ENCODE peak calls at places on chromosomes 11 and 22, in seven cellular contexts. D, U, K, V, A, E and S are unnamed samples.
A peak's percentile ranks its signal among the peaks of the same experiment; 100 is the strongest.

GRCh38 chr22:36470994-36471331 is 10.5 kb downstream of the TXN2 start:
- DNase-seq in V (no peak), D (no peak), U (no peak), E (no peak), K (no peak), A (no peak), S (no peak)

GRCh38 chr11:27621440-27622161 is 78.7 kb downstream of the BDNF start:
- DNase-seq in D (no peak), K (no peak), U (peak; percentile 4), A (peak; percentile 53), E (no peak), V (no peak), S (no peak)

GRCh38 chr11:126925321-126926093 is 75.1 kb downstream of the KIRREL3 start:
- DNase-seq in D (no peak), A (no peak), K (no peak), U (no peak), V (no peak), E (no peak), S (peak; percentile 38)

GRCh38 chr22:43828711-43829447 is 16.8 kb upstream of the EFCAB6 start:
- DNase-seq in E (no peak), U (peak; percentile 15), V (peak; percentile 64), D (no peak), K (peak; percentile 29), A (peak; percentile 75), S (peak; percentile 91)

GRCh38 chr22:25525376-25525775 is 39.1 kb upstream of the GRK3 start:
- DNase-seq in V (no peak), A (no peak), D (no peak), E (no peak), U (no peak), K (no peak), S (no peak)

GRCh38 chr11:27362749-27363575 is at the start of gene CCDC34:
- DNase-seq in A (peak; percentile 97), U (peak; percentile 94), E (peak; percentile 92), K (peak; percentile 92), D (peak; percentile 85), V (peak; percentile 94), S (peak; percentile 90)

GRCh38 chr11:120392791-120393190 is 56.6 kb downstream of the ARHGEF12 start:
- DNase-seq in U (no peak), D (no peak), A (peak; percentile 44), E (no peak), K (no peak), V (no peak), S (no peak)

GRCh38 chr11:100546714-100547113 is 140.4 kb upstream of the ARHGAP42 start:
- DNase-seq in U (no peak), A (peak; percentile 63), K (no peak), D (no peak), V (no peak), E (no peak), S (no peak)

DNA sequence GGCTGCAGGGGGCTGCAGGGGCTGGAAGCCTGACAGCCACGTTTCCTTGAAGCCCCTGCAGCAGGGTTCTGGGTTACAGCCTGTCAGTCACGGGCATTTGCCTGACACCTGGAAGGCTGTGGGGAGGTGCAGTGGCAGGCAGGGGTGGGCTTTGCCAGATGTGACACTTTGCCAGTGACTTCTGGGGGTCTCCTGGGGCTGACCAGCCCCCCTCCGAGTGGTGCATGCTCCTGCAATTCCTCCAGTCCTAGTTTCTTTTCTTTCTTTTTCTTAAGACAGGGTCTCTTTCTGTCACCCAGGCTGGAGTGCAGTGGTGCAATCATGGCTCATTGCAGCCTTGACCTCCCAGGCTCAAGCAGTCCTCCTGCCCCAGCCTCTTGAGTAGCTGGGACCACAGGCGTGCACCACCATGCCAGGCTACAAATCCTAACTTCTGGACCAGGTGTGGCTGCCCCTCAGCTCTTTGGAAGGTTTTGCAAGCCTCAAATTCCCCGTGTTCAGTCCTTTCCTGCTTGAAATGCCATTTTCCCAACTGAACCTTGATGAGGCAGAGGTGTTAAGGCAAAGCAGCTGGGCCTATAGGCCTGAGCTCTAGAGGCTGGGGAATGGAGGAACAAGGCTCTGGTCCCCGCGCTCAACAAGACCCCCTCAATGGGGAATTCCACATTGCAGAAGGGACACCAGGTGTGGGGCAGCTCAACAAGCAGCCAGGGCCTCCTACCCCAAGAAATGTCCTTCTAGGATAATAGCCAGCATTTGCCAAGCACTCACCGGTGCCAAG is 20.2 kb upstream of the CHKA start:
- DNase-seq in E (no peak), D (no peak), K (no peak), A (no peak), U (no peak), V (no peak), S (no peak)
- H3K4me3 ChIP-seq in E (no peak overlapping the region), D (no peak overlapping the region), K (no peak overlapping the region), A (no peak overlapping the region), U (no peak overlapping the region), V (no peak overlapping the region), S (no peak overlapping the region)

GRCh38 chr22:27474711-27475547 is 326.6 kb downstream of the MN1 start:
- DNase-seq in A (peak; percentile 89), K (no peak), E (no peak), U (peak; percentile 28), D (no peak), V (peak; percentile 50), S (no peak)

GRCh38 chr22:27472975-27473374 is 328.6 kb downstream of the MN1 start:
- DNase-seq in D (no peak), E (no peak), U (no peak), A (no peak), V (no peak), K (no peak), S (no peak)

GRCh38 chr22:27475548-27475897 is 326.0 kb downstream of the MN1 start:
- DNase-seq in K (no peak), A (no peak), E (no peak), D (no peak), V (no peak), U (no peak), S (no peak)

GRCh38 chr22:27473533-27473932 is 328.0 kb downstream of the MN1 start:
- DNase-seq in D (no peak), E (no peak), K (no peak), V (no peak), U (no peak), A (no peak), S (no peak)

GRCh38 chr22:27474112-27474571 is 327.4 kb downstream of the MN1 start:
- DNase-seq in K (no peak), A (no peak), D (no peak), U (no peak), E (no peak), V (no peak), S (no peak)
- H3K27ac ChIP-seq in K (no peak overlapping the region), A (no peak overlapping the region), D (no peak overlapping the region), U (no peak overlapping the region), E (no peak overlapping the region), V (no peak overlapping the region), S (no peak overlapping the region)

GRCh38 chr11:75352417-75353206 is 1.2 kb upstream of the ARRB1 start:
- DNase-seq in D (peak; percentile 54), E (peak; percentile 67), V (no peak), A (no peak), U (peak; percentile 72), K (no peak), S (peak; percentile 75)
- TF ChIP-seq CTCF in D (no peak), E (no peak), V (no peak), A (no peak), U (no peak), K (no peak), S (no peak)

GRCh38 chr11:58740447-58740846 is 8.7 kb upstream of the GLYAT start:
- DNase-seq in E (no peak), V (no peak), K (no peak), U (no peak), A (no peak), D (no peak), S (no peak)
- H3K4me3 ChIP-seq in E (no peak overlapping the region), V (no peak overlapping the region), K (no peak overlapping the region), U (no peak overlapping the region), A (no peak overlapping the region), D (no peak overlapping the region), S (no peak overlapping the region)

GRCh38 chr11:131544591-131544990 is 174.2 kb downstream of the NTM start:
- DNase-seq in V (no peak), E (no peak), U (no peak), K (no peak), D (no peak), A (no peak), S (no peak)

GRCh38 chr11:131549099-131549498 is 178.7 kb downstream of the NTM start:
- DNase-seq in E (no peak), A (no peak), V (no peak), K (no peak), D (no peak), U (no peak), S (no peak)

DNA sequence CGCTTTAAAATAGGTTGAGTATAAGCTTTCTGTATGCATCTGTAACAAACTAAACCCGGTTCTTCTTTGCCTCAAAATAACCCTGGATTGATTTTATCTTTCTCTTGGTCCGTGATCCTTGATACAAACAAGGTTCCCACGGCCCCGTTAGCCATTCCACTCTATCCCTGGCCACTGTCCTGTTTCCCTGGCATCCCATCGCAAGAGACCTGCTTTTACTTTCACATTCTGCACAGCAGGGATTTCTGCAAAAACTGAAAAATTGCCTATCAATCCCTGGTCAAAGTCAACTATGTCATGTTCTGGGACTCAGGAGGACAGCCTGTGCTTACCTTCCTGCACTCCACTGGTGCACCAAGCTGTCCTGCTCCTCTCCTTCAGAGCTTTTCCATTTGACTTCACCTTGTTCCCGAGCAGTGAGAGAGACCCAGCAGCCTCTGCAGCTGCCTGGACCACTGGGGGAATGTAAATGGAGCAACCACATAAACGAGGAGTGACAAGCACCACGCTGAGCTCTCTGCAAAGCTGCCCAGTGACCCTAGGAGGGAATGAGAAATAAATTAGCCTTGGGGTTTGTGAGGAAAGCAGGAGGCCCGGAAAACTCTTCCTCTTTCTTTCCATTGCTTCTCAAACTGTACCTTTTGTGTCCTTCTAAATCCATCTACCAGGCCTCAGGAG is 175.9 kb downstream of the NTM start:
- DNase-seq in E (no peak), D (no peak), K (no peak), U (no peak), A (no peak), V (no peak), S (no peak)
- H3K27ac ChIP-seq in E (no peak overlapping the region), D (no peak overlapping the region), K (no peak overlapping the region), U (no peak overlapping the region), A (no peak overlapping the region), V (no peak overlapping the region), S (no peak overlapping the region)

GRCh38 chr11:67160872-67161783 is 42.1 kb downstream of the KDM2A start:
- DNase-seq in U (no peak), K (no peak), E (no peak), A (no peak), V (no peak), D (no peak), S (no peak)
- TF ChIP-seq CTCF in U (no peak), K (no peak), E (no peak), A (no peak), V (no peak), D (no peak), S (no peak)

DNA sequence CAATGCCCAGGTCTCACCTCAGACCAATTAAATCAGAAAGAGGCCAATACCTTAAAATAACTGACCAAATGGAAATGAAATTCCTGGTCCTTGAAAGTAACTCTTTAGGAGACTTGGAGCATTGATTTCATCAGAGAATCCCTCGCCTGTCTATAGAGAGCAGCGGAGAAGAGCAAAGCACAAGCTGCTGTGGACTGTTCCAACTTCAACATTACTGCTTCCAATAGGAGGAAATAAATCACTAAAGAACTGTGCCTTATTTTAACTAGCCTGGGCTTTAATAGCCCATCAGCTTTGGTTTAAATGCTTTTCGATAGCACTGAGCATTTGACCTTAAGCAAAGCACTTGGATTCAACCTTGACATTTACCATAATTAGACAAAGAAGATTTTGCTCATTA is 32.0 kb upstream of the FJX1 start:
- DNase-seq in D (no peak), E (no peak), A (no peak), K (no peak), V (no peak), U (no peak), S (no peak)
- H3K4me3 ChIP-seq in D (no peak overlapping the region), E (no peak overlapping the region), A (no peak overlapping the region), K (no peak overlapping the region), V (no peak overlapping the region), U (no peak overlapping the region), S (no peak overlapping the region)